ENCODE peak calls at places on chromosomes 2 and 18, in nine cellular contexts. P is heart left ventricle; K is cardiac muscle cell; V is PC-3; G is aorta; A is mammary epithelial cell; U is GM23338; Q is astrocyte of the cerebellum; W is naive thymus-derived CD4-positive, alpha-beta T cell. E is an unnamed sample.

GRCh38 chr2:223459328-223459939 is 142.7 kb downstream of the SCG2 start:
- DNase-seq in K (peak; percentile 60), G (no peak), V (peak; percentile 62), A (peak; percentile 12), P (no peak), U (peak; percentile 56), Q (no peak), W (no peak), E (no peak)

GRCh38 chr2:60158262-60158661 is 395.2 kb downstream of the BCL11A start:
- DNase-seq in V (no peak), U (no peak), Q (no peak), G (no peak), P (no peak), W (no peak), K (no peak), A (no peak), E (no peak)

GRCh38 chr2:205706769-205707375 is 24.6 kb downstream of the NRP2 start:
- DNase-seq in V (peak; percentile 69), K (peak; percentile 89), U (no peak), Q (peak; percentile 75), G (no peak), P (peak; percentile 75), A (peak; percentile 56), W (no peak), E (peak; percentile 19)

GRCh38 chr18:46320928-46321855 is 217.0 kb downstream of the HAUS1 start:
- DNase-seq in V (peak; percentile 81), P (no peak), K (peak; percentile 65), W (no peak), Q (peak; percentile 78), U (no peak), G (no peak), A (peak; percentile 84), E (no peak)

GRCh38 chr2:46296840-46297545 is at the start of gene EPAS1:
- DNase-seq in Q (no peak), G (peak; percentile 99), W (peak; percentile 54), K (peak; percentile 96), V (peak; percentile 80), A (peak; percentile 80), P (peak; percentile 98), U (peak; percentile 92), E (peak; percentile 77)

GRCh38 chr18:51193621-51194287 is 3.7 kb downstream of the MEX3C start:
- DNase-seq in G (no peak), U (no peak), V (peak; percentile 1), P (no peak), W (no peak), K (peak; percentile 15), Q (no peak), A (peak; percentile 33), E (no peak)

GRCh38 chr18:49814147-49814499 is 790 bp upstream of the ACAA2 start:
- DNase-seq in G (peak; percentile 87), V (peak; percentile 16), K (peak; percentile 68), W (peak; percentile 38), P (peak; percentile 45), A (peak; percentile 58), U (peak; percentile 71), Q (no peak), E (peak; percentile 57)

GRCh38 chr2:127087780-127088495 is 19.0 kb downstream of the BIN1 start:
- DNase-seq in Q (no peak), U (no peak), P (no peak), G (no peak), A (no peak), V (no peak), K (peak; percentile 21), W (no peak), E (no peak)

GRCh38 chr2:182650704-182651103 is 65.4 kb upstream of the DNAJC10 start:
- DNase-seq in U (peak; percentile 73), Q (peak; percentile 49), G (no peak), W (no peak), K (peak; percentile 86), V (peak; percentile 61), A (peak; percentile 34), P (no peak), E (no peak)

GRCh38 chr2:104582471-104582870 is 271.4 kb upstream of the POU3F3 start:
- DNase-seq in G (no peak), P (no peak), Q (no peak), A (no peak), W (no peak), U (no peak), K (no peak), V (no peak), E (no peak)

GRCh38 chr18:76494181-76494540 is 881 bp downstream of the ZNF516 start:
- DNase-seq in U (peak; percentile 63), V (no peak), P (no peak), G (peak; percentile 76), W (no peak), Q (no peak), K (peak; percentile 64), A (peak; percentile 19), E (peak; percentile 20)

GRCh38 chr2:110099036-110099420 is 16.6 kb downstream of the MALL start:
- DNase-seq in V (no peak), W (no peak), A (no peak), G (peak; percentile 71), P (peak; percentile 13), Q (no peak), U (no peak), K (peak; percentile 13), E (no peak)

GRCh38 chr2:232418466-232419244 is 12.0 kb downstream of the ALPG start:
- DNase-seq in P (no peak), W (no peak), U (peak; percentile 70), Q (no peak), G (no peak), A (peak; percentile 31), V (peak; percentile 27), K (peak; percentile 21), E (no peak)

GRCh38 chr2:232421189-232421785 is 14.6 kb downstream of the ALPG start:
- DNase-seq in A (no peak), K (no peak), Q (no peak), U (peak; percentile 75), G (no peak), V (no peak), P (no peak), W (no peak), E (no peak)

GRCh38 chr2:232419245-232420072 is 12.8 kb downstream of the ALPG start:
- DNase-seq in P (no peak), Q (no peak), A (no peak), V (no peak), W (no peak), G (peak; percentile 71), U (peak; percentile 74), K (no peak), E (no peak)

GRCh38 chr2:232420463-232421188 is 14.0 kb downstream of the ALPG start:
- DNase-seq in V (peak; percentile 54), U (peak; percentile 77), W (no peak), G (peak; percentile 54), P (no peak), K (no peak), Q (no peak), A (peak; percentile 34), E (no peak)

DNA sequence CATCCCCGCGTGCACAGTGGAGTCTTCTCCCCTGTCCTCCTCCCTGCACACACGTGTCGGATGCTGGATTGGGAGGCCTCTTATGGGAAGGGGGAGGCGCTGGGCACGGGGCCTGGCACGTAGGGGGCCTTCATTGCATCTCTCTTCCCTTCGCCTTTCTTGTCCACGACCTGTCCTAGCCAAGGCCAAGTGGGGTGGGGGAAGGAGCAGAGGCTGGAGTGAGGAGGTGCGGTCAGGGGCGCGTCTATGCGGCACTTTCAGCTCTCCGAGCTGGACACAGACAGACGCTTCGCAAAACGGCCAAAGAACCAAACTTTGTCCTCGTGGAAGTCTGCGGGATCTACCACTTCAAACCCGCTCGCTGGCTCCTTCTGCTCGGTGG is 13.4 kb downstream of the ALPG start:
- DNase-seq in W (no peak), G (no peak), A (no peak), P (no peak), U (peak; percentile 61), V (no peak), K (no peak), Q (no peak), E (no peak)
- H3K4me3 ChIP-seq in W (no peak overlapping the region), G (no peak overlapping the region), A (no peak overlapping the region), P (no peak overlapping the region), U (peak overlapping the region; percentile 91), V (peak overlapping the region; percentile 67), K (no peak overlapping the region), Q (no peak overlapping the region), E (no peak overlapping the region)

DNA sequence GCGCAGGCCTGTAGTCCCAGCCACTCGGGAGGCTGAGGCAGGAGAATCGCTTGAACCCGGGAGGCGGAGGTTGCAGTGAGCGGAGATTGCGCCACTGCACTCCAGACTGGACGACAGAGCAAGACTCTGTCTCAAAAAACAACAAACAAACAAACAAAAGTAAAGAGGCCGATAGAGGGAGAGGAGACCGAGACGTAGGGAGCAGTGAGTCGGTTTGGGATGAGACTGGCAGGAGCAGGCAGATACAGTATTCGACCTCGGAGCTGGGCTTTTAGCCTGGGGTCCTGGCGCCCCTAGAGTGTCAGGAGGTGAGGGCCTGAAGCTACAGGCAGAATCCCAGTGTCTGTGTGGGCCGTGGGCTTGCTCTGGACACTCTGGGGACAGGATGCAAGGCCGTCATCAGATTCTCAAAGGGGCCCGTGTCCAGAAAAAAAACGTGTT is 51.2 kb downstream of the SLC4A1AP start:
- DNase-seq in K (no peak), G (no peak), Q (no peak), P (no peak), W (no peak), A (no peak), V (no peak), U (peak; percentile 57), E (no peak)
- H3K4me3 ChIP-seq in K (peak overlapping the region; percentile 16), G (no peak overlapping the region), Q (peak overlapping the region; percentile 30), P (peak overlapping the region; percentile 53), W (peak overlapping the region; percentile 48), A (no peak overlapping the region), V (peak overlapping the region; percentile 74), U (peak overlapping the region; percentile 93), E (no peak overlapping the region)

GRCh38 chr2:217918220-217919024 is 84.4 kb downstream of the TNS1 start:
- DNase-seq in G (peak; percentile 86), U (peak; percentile 68), V (peak; percentile 33), P (peak; percentile 32), Q (no peak), A (no peak), K (no peak), W (no peak), E (no peak)

GRCh38 chr2:217915706-217916105 is 87.1 kb downstream of the TNS1 start:
- DNase-seq in U (no peak), W (no peak), A (no peak), V (no peak), Q (no peak), P (peak; percentile 32), G (peak; percentile 84), K (no peak), E (no peak)

GRCh38 chr2:217914878-217915277 is 87.9 kb downstream of the TNS1 start:
- DNase-seq in U (no peak), W (no peak), V (no peak), P (no peak), K (no peak), G (peak; percentile 61), A (no peak), Q (no peak), E (no peak)

GRCh38 chr2:217919204-217919603 is 83.6 kb downstream of the TNS1 start:
- DNase-seq in Q (no peak), V (no peak), G (no peak), A (no peak), K (no peak), W (no peak), P (no peak), U (no peak), E (no peak)

GRCh38 chr2:217916504-217917254 is 86.1 kb downstream of the TNS1 start:
- DNase-seq in W (no peak), U (no peak), A (no peak), V (no peak), G (no peak), K (no peak), P (no peak), Q (no peak), E (no peak)
- H3K4me3 ChIP-seq in W (no peak overlapping the region), U (no peak overlapping the region), A (no peak overlapping the region), V (no peak overlapping the region), G (no peak overlapping the region), K (no peak overlapping the region), P (no peak overlapping the region), Q (no peak overlapping the region), E (no peak overlapping the region)

GRCh38 chr18:55446996-55447671 is 140.9 kb downstream of the TCF4 start:
- DNase-seq in K (no peak), P (no peak), Q (no peak), W (no peak), U (no peak), V (no peak), G (no peak), A (no peak), E (no peak)
- H3K4me3 ChIP-seq in K (no peak overlapping the region), P (no peak overlapping the region), Q (no peak overlapping the region), W (no peak overlapping the region), U (no peak overlapping the region), V (no peak overlapping the region), G (no peak overlapping the region), A (no peak overlapping the region), E (no peak overlapping the region)

E was measured in CD4-positive, alpha-beta memory T cell.